ENCODE peak calls at places on chromosomes 7 and 10, in nine cellular contexts. F is transverse colon; B is HL-60; X is pancreas; E is caudate nucleus; A is lung; C is A549; Q is WERI-Rb-1; Z is CD8-positive, alpha-beta memory T cell. P is an unnamed sample.
A peak's percentile ranks its signal among the peaks of the same experiment; 100 is the strongest.

GRCh38 chr10:128070721-128071416 is 55.4 kb downstream of the MKI67 start:
- DNase-seq in F (peak; percentile 5), B (no peak), X (no peak), E (no peak), A (no peak), C (no peak), Q (no peak), Z (no peak), P (no peak)

GRCh38 chr7:52260046-52260665 is 775.3 kb upstream of the POM121L12 start:
- DNase-seq in F (no peak), B (no peak), X (no peak), E (no peak), A (no peak), C (peak; percentile 25), Q (peak; percentile 46), Z (no peak), P (no peak)

GRCh38 chr7:158695726-158696452 is 8.7 kb downstream of the NCAPG2 start:
- DNase-seq in F (peak; percentile 74), B (peak; percentile 91), X (peak; percentile 44), E (no peak), A (peak; percentile 55), C (peak; percentile 76), Q (no peak), Z (peak; percentile 61), P (no peak)

GRCh38 chr10:22623624-22624263 is 90.6 kb downstream of the PIP4K2A start:
- DNase-seq in F (no peak), B (no peak), X (no peak), E (no peak), A (no peak), C (no peak), Q (no peak), Z (no peak), P (no peak)

GRCh38 chr7:122975341-122975740 is 20.2 kb downstream of the TAS2R16 start:
- DNase-seq in F (no peak), B (no peak), X (no peak), E (no peak), A (no peak), C (no peak), Q (no peak), Z (no peak), P (no peak)

GRCh38 chr10:71757450-71757918 is 15.8 kb downstream of the VSIR start:
- DNase-seq in F (no peak), B (no peak), X (no peak), E (no peak), A (no peak), C (no peak), Q (no peak), Z (peak; percentile 46), P (no peak)

GRCh38 chr10:75408911-75409885 is 7.6 kb upstream of the ZNF503 start:
- DNase-seq in F (peak; percentile 79), B (peak; percentile 49), X (peak; percentile 86), E (no peak), A (peak; percentile 83), C (peak; percentile 62), Q (peak; percentile 76), Z (no peak), P (no peak)

GRCh38 chr7:23298141-23298851 is 843 bp upstream of the MALSU1 start:
- DNase-seq in F (no peak), B (no peak), X (no peak), E (no peak), A (peak; percentile 33), C (peak; percentile 48), Q (peak; percentile 48), Z (no peak), P (no peak)

GRCh38 chr10:77355844-77356243 is 281.8 kb downstream of the KCNMA1 start:
- DNase-seq in F (no peak), B (no peak), X (no peak), E (no peak), A (no peak), C (peak; percentile 67), Q (no peak), Z (no peak), P (no peak)

GRCh38 chr10:15725603-15726002 is 5.9 kb upstream of the ITGA8 start:
- DNase-seq in F (peak; percentile 12), B (no peak), X (no peak), E (no peak), A (no peak), C (peak; percentile 53), Q (peak; percentile 18), Z (no peak), P (no peak)

DNA sequence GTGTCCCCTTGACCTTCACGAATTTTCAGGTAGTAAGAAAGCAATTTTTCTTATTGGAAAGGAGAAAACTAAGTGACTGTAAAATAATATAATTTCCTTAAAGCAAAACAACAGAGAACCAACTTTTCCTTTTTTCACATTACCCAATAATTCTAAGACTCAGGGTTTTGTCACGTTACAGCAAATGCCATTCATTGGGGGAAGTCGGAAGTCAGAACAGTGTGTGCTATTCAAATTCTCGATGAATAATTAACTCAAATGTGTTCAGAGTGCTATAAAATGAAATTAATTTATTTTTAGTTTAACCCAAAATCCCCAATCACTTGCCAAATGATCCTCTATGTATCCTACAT is 40.0 kb downstream of the DIP2C start:
- DNase-seq in F (no peak), B (no peak), X (peak; percentile 1), E (no peak), A (no peak), C (no peak), Q (no peak), Z (no peak), P (no peak)
- H3K27ac ChIP-seq in F (peak overlapping the region; percentile 93), B (no peak overlapping the region), X (peak overlapping the region; percentile 89), E (no peak overlapping the region), A (no peak overlapping the region), C (peak overlapping the region; percentile 82), Q (no peak overlapping the region), Z (no peak overlapping the region), P (no peak overlapping the region)

GRCh38 chr10:3807928-3808496 is 23.0 kb upstream of the KLF6 start:
- DNase-seq in F (no peak), B (no peak), X (no peak), E (no peak), A (no peak), C (no peak), Q (no peak), Z (no peak), P (no peak)
- H3K27ac ChIP-seq in F (peak overlapping the region; percentile 88), B (no peak overlapping the region), X (peak overlapping the region; percentile 0), E (no peak overlapping the region), A (peak overlapping the region; percentile 84), C (peak overlapping the region; percentile 84), Q (no peak overlapping the region), Z (peak overlapping the region; percentile 98), P (no peak overlapping the region)

GRCh38 chr7:25121599-25121998 is 3.5 kb downstream of the CYCS start:
- DNase-seq in F (no peak), B (no peak), X (no peak), E (no peak), A (no peak), C (no peak), Q (no peak), Z (no peak), P (no peak)

GRCh38 chr7:25119102-25119501 is 6.0 kb downstream of the CYCS start:
- DNase-seq in F (no peak), B (no peak), X (no peak), E (no peak), A (no peak), C (no peak), Q (no peak), Z (no peak), P (no peak)

GRCh38 chr7:25117226-25118047 is 7.6 kb downstream of the CYCS start:
- DNase-seq in F (peak; percentile 39), B (no peak), X (no peak), E (no peak), A (no peak), C (no peak), Q (no peak), Z (no peak), P (no peak)

GRCh38 chr7:25116621-25117020 is 8.4 kb downstream of the CYCS start:
- DNase-seq in F (no peak), B (no peak), X (no peak), E (no peak), A (no peak), C (no peak), Q (no peak), Z (no peak), P (no peak)

DNA sequence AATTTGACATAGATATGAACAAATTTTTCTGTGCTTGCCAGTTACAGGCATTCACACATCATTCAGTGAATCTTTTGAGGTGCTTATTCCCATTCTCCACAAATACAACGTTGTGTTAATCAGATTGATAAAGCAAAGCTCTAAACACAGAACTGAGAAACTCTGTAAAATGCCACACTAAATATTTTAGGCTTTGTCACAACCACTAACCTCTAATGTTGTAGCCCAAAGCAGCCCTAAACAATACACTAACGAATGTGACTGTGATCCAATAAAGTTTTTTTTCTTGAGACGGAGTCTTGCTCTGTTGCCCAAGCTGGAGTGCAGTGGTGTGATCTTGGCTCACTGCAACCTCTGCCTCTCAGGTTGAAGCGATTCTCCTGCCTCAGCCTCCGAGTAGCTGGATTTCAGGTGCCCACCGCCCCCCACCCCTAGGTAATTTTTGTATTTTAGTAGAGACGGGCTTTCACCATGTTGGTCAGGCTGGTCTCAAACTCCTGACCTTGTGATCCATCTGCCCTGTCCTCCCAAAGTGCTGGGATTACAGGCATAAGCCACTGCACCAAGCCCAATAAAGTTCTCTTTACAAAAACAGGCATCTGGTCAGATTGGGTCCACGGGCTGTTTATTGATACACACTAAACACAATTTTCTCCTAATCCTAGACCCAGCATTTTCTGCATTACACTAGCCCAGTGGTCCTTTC is 6.9 kb downstream of the CYCS start:
- DNase-seq in F (no peak), B (no peak), X (no peak), E (no peak), A (no peak), C (no peak), Q (no peak), Z (no peak), P (no peak)
- H3K27ac ChIP-seq in F (peak overlapping the region; percentile 50), B (no peak overlapping the region), X (no peak overlapping the region), E (no peak overlapping the region), A (no peak overlapping the region), C (no peak overlapping the region), Q (no peak overlapping the region), Z (no peak overlapping the region), P (peak overlapping the region; percentile 3)

GRCh38 chr10:124591123-124591495 is 129.5 kb downstream of the LHPP start:
- DNase-seq in F (no peak), B (no peak), X (no peak), E (no peak), A (no peak), C (no peak), Q (no peak), Z (peak; percentile 36), P (no peak)

GRCh38 chr10:124593431-124593985 is 131.9 kb downstream of the LHPP start:
- DNase-seq in F (no peak), B (no peak), X (peak; percentile 13), E (no peak), A (no peak), C (no peak), Q (no peak), Z (peak; percentile 46), P (no peak)

GRCh38 chr10:124590216-124591122 is 128.8 kb downstream of the LHPP start:
- DNase-seq in F (no peak), B (no peak), X (no peak), E (no peak), A (no peak), C (no peak), Q (no peak), Z (peak; percentile 33), P (no peak)

GRCh38 chr10:124592736-124593430 is 131.3 kb downstream of the LHPP start:
- DNase-seq in F (no peak), B (no peak), X (peak; percentile 11), E (no peak), A (no peak), C (no peak), Q (no peak), Z (peak; percentile 35), P (no peak)

DNA sequence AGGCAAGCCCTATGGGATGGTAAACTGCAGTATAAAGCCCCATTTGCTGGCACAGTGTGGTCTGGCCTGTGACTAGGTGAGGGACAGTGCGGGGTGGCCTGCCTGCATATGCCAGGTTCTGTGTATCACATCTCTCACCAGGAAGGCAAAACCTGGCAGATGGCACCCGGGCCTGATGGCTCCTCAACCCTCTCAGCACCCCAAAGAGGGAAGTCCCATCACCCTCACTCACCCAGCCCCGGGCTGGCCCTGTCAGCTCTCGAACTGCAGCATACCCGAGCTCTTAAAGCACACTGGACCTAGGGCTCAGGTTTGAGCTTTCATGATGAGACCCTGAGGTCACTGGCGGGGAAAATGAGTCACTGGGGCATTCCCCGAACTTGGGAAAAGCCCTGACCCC is 130.5 kb downstream of the LHPP start:
- DNase-seq in F (no peak), B (no peak), X (peak; percentile 4), E (no peak), A (no peak), C (no peak), Q (no peak), Z (peak; percentile 8), P (no peak)
- H3K27ac ChIP-seq in F (no peak overlapping the region), B (no peak overlapping the region), X (no peak overlapping the region), E (no peak overlapping the region), A (no peak overlapping the region), C (no peak overlapping the region), Q (no peak overlapping the region), Z (no peak overlapping the region), P (no peak overlapping the region)